ENCODE peak calls at places on chromosomes 11 and 22, in ten cellular contexts. One of them, this sample, is unnamed.

GRCh38 chr22:39773976-39774539 is 119.5 kb downstream of the ENTHD1 start:
- DNase-seq in uterus: no peak
- DNase-seq in IMR-90: peak
- DNase-seq in astrocyte of the spinal cord: no peak
- DNase-seq in fibroblast of mammary gland: no peak
- DNase-seq in kidney epithelial cell: no peak
- DNase-seq in epithelial cell of esophagus: peak
- DNase-seq in upper lobe of right lung: no peak
- DNase-seq in colonic mucosa: peak
- DNase-seq in Peyer's patch: no peak
- DNase-seq in this sample: no peak

GRCh38 chr22:21624120-21624879 is 5.5 kb downstream of the YDJC start:
- DNase-seq in uterus: no peak
- DNase-seq in IMR-90: peak
- DNase-seq in astrocyte of the spinal cord: no peak
- DNase-seq in fibroblast of mammary gland: peak
- DNase-seq in kidney epithelial cell: no peak
- DNase-seq in epithelial cell of esophagus: peak
- DNase-seq in upper lobe of right lung: no peak
- DNase-seq in colonic mucosa: peak
- DNase-seq in Peyer's patch: no peak
- DNase-seq in this sample: peak

GRCh38 chr22:24208012-24208749 is 26.9 kb downstream of the SUSD2 start:
- DNase-seq in uterus: peak
- DNase-seq in IMR-90: peak
- DNase-seq in astrocyte of the spinal cord: peak
- DNase-seq in fibroblast of mammary gland: peak
- DNase-seq in kidney epithelial cell: peak
- DNase-seq in epithelial cell of esophagus: peak
- DNase-seq in upper lobe of right lung: no peak
- DNase-seq in colonic mucosa: no peak
- DNase-seq in Peyer's patch: no peak
- DNase-seq in this sample: peak

GRCh38 chr11:76551400-76551799 is 106.6 kb downstream of the EMSY start:
- DNase-seq in uterus: no peak
- DNase-seq in IMR-90: no peak
- DNase-seq in astrocyte of the spinal cord: peak
- DNase-seq in fibroblast of mammary gland: peak
- DNase-seq in kidney epithelial cell: no peak
- DNase-seq in epithelial cell of esophagus: peak
- DNase-seq in upper lobe of right lung: no peak
- DNase-seq in colonic mucosa: no peak
- DNase-seq in Peyer's patch: no peak
- DNase-seq in this sample: peak

GRCh38 chr22:37552560-37553163 is 7.6 kb upstream of the CDC42EP1 start:
- DNase-seq in uterus: no peak
- DNase-seq in IMR-90: peak
- DNase-seq in astrocyte of the spinal cord: no peak
- DNase-seq in fibroblast of mammary gland: peak
- DNase-seq in kidney epithelial cell: no peak
- DNase-seq in epithelial cell of esophagus: peak
- DNase-seq in upper lobe of right lung: no peak
- DNase-seq in colonic mucosa: peak
- DNase-seq in Peyer's patch: no peak
- DNase-seq in this sample: peak

GRCh38 chr11:47448566-47449427 is at the start of gene RAPSN:
- DNase-seq in uterus: no peak
- DNase-seq in IMR-90: no peak
- DNase-seq in astrocyte of the spinal cord: no peak
- DNase-seq in fibroblast of mammary gland: no peak
- DNase-seq in kidney epithelial cell: no peak
- DNase-seq in epithelial cell of esophagus: no peak
- DNase-seq in upper lobe of right lung: no peak
- DNase-seq in colonic mucosa: no peak
- DNase-seq in Peyer's patch: no peak
- DNase-seq in this sample: no peak

GRCh38 chr11:117589024-117589423 is 208.0 kb downstream of the DSCAML1 start:
- DNase-seq in uterus: no peak
- DNase-seq in IMR-90: no peak
- DNase-seq in astrocyte of the spinal cord: no peak
- DNase-seq in fibroblast of mammary gland: no peak
- DNase-seq in kidney epithelial cell: no peak
- DNase-seq in epithelial cell of esophagus: no peak
- DNase-seq in upper lobe of right lung: no peak
- DNase-seq in colonic mucosa: no peak
- DNase-seq in Peyer's patch: no peak
- DNase-seq in this sample: no peak

GRCh38 chr11:45906965-45907591 is at the start of gene FREY1:
- DNase-seq in uterus: no peak
- DNase-seq in IMR-90: no peak
- DNase-seq in astrocyte of the spinal cord: no peak
- DNase-seq in fibroblast of mammary gland: peak
- DNase-seq in kidney epithelial cell: no peak
- DNase-seq in epithelial cell of esophagus: no peak
- DNase-seq in upper lobe of right lung: no peak
- DNase-seq in colonic mucosa: no peak
- DNase-seq in Peyer's patch: no peak
- DNase-seq in this sample: no peak

GRCh38 chr11:2071748-2072385 is 67.3 kb downstream of the IGF2 start:
- DNase-seq in uterus: no peak
- DNase-seq in IMR-90: no peak
- DNase-seq in astrocyte of the spinal cord: no peak
- DNase-seq in fibroblast of mammary gland: no peak
- DNase-seq in kidney epithelial cell: no peak
- DNase-seq in epithelial cell of esophagus: peak
- DNase-seq in upper lobe of right lung: peak
- DNase-seq in colonic mucosa: no peak
- DNase-seq in Peyer's patch: no peak
- DNase-seq in this sample: peak

GRCh38 chr22:33038836-33039235 is 19.3 kb downstream of the SYN3 start:
- DNase-seq in uterus: no peak
- DNase-seq in IMR-90: no peak
- DNase-seq in astrocyte of the spinal cord: no peak
- DNase-seq in fibroblast of mammary gland: no peak
- DNase-seq in kidney epithelial cell: no peak
- DNase-seq in epithelial cell of esophagus: no peak
- DNase-seq in upper lobe of right lung: no peak
- DNase-seq in colonic mucosa: no peak
- DNase-seq in Peyer's patch: no peak
- DNase-seq in this sample: no peak

GRCh38 chr11:72439455-72439854 is 5.1 kb upstream of the CLPB start:
- DNase-seq in uterus: no peak
- DNase-seq in IMR-90: peak
- DNase-seq in astrocyte of the spinal cord: peak
- DNase-seq in fibroblast of mammary gland: peak
- DNase-seq in kidney epithelial cell: no peak
- DNase-seq in epithelial cell of esophagus: peak
- DNase-seq in upper lobe of right lung: no peak
- DNase-seq in colonic mucosa: no peak
- DNase-seq in Peyer's patch: no peak
- DNase-seq in this sample: peak

GRCh38 chr11:132095230-132096165 is 725.1 kb downstream of the NTM start:
- DNase-seq in uterus: no peak
- DNase-seq in IMR-90: no peak
- DNase-seq in astrocyte of the spinal cord: no peak
- DNase-seq in fibroblast of mammary gland: no peak
- DNase-seq in kidney epithelial cell: no peak
- DNase-seq in epithelial cell of esophagus: no peak
- DNase-seq in upper lobe of right lung: no peak
- DNase-seq in colonic mucosa: no peak
- DNase-seq in Peyer's patch: no peak
- DNase-seq in this sample: no peak

GRCh38 chr11:79055866-79056632 is 384.8 kb downstream of the TENM4 start:
- DNase-seq in uterus: peak
- DNase-seq in IMR-90: peak
- DNase-seq in astrocyte of the spinal cord: peak
- DNase-seq in fibroblast of mammary gland: peak
- DNase-seq in kidney epithelial cell: no peak
- DNase-seq in epithelial cell of esophagus: no peak
- DNase-seq in upper lobe of right lung: no peak
- DNase-seq in colonic mucosa: no peak
- DNase-seq in Peyer's patch: no peak
- DNase-seq in this sample: peak

GRCh38 chr22:48758905-48759875 is 1068.5 kb downstream of the BRD1 start:
- DNase-seq in uterus: no peak
- DNase-seq in IMR-90: no peak
- DNase-seq in astrocyte of the spinal cord: no peak
- DNase-seq in fibroblast of mammary gland: no peak
- DNase-seq in kidney epithelial cell: no peak
- DNase-seq in epithelial cell of esophagus: no peak
- DNase-seq in upper lobe of right lung: no peak
- DNase-seq in colonic mucosa: no peak
- DNase-seq in Peyer's patch: no peak
- DNase-seq in this sample: no peak

GRCh38 chr11:116072133-116072532 is 567.9 kb upstream of the CADM1 start:
- DNase-seq in uterus: no peak
- DNase-seq in IMR-90: no peak
- DNase-seq in astrocyte of the spinal cord: no peak
- DNase-seq in fibroblast of mammary gland: no peak
- DNase-seq in kidney epithelial cell: no peak
- DNase-seq in epithelial cell of esophagus: no peak
- DNase-seq in upper lobe of right lung: no peak
- DNase-seq in colonic mucosa: no peak
- DNase-seq in Peyer's patch: no peak
- DNase-seq in this sample: no peak

GRCh38 chr11:95072948-95073347 is 6.2 kb downstream of the SRSF8 start:
- DNase-seq in uterus: no peak
- DNase-seq in IMR-90: no peak
- DNase-seq in astrocyte of the spinal cord: no peak
- DNase-seq in fibroblast of mammary gland: no peak
- DNase-seq in kidney epithelial cell: no peak
- DNase-seq in epithelial cell of esophagus: peak
- DNase-seq in upper lobe of right lung: no peak
- DNase-seq in colonic mucosa: no peak
- DNase-seq in Peyer's patch: no peak
- DNase-seq in this sample: no peak
- H3K4me3 ChIP-seq in uterus: no peak
- H3K4me3 ChIP-seq in IMR-90: no peak
- H3K4me3 ChIP-seq in astrocyte of the spinal cord: no peak
- H3K4me3 ChIP-seq in fibroblast of mammary gland: no peak
- H3K4me3 ChIP-seq in kidney epithelial cell: no peak
- H3K4me3 ChIP-seq in epithelial cell of esophagus: no peak
- H3K4me3 ChIP-seq in upper lobe of right lung: no peak
- H3K4me3 ChIP-seq in colonic mucosa: no peak
- H3K4me3 ChIP-seq in Peyer's patch: no peak
- H3K4me3 ChIP-seq in this sample: no peak

GRCh38 chr11:120210651-120211521 is at the start of gene OAF:
- DNase-seq in uterus: peak
- DNase-seq in IMR-90: peak
- DNase-seq in astrocyte of the spinal cord: peak
- DNase-seq in fibroblast of mammary gland: peak
- DNase-seq in kidney epithelial cell: peak
- DNase-seq in epithelial cell of esophagus: peak
- DNase-seq in upper lobe of right lung: peak
- DNase-seq in colonic mucosa: peak
- DNase-seq in Peyer's patch: peak
- DNase-seq in this sample: peak
- TF ChIP-seq CTCF in uterus: no peak
- TF ChIP-seq CTCF in IMR-90: peak
- TF ChIP-seq CTCF in astrocyte of the spinal cord: peak
- TF ChIP-seq CTCF in fibroblast of mammary gland: no peak
- TF ChIP-seq CTCF in kidney epithelial cell: no peak
- TF ChIP-seq CTCF in epithelial cell of esophagus: no peak
- TF ChIP-seq CTCF in upper lobe of right lung: no peak
- TF ChIP-seq CTCF in colonic mucosa: no peak
- TF ChIP-seq CTCF in Peyer's patch: peak
- TF ChIP-seq CTCF in this sample: no peak

DNA sequence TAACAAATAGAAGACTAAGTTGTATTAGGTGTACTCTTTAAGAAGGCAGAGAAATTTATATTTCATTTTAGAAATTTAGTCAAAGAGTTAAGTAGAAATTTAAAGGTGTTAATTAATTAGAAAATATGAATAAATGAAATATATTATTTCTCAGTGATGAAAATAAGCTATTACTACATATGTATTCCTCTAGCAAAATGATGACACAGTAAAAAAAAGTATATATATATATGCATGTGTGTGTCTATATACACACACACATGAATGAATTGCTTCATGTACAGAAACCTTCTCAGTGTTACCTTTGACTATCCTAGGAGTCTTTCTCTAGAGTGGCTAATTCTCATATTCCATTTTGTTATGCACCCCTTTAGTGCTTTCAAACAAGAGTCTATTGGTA is 7.7 kb downstream of the RNF141 start:
- DNase-seq in uterus: no peak
- DNase-seq in IMR-90: no peak
- DNase-seq in astrocyte of the spinal cord: no peak
- DNase-seq in fibroblast of mammary gland: no peak
- DNase-seq in kidney epithelial cell: no peak
- DNase-seq in epithelial cell of esophagus: no peak
- DNase-seq in upper lobe of right lung: no peak
- DNase-seq in colonic mucosa: no peak
- DNase-seq in Peyer's patch: no peak
- DNase-seq in this sample: no peak
- H3K4me3 ChIP-seq in uterus: no peak
- H3K4me3 ChIP-seq in IMR-90: no peak
- H3K4me3 ChIP-seq in astrocyte of the spinal cord: no peak
- H3K4me3 ChIP-seq in fibroblast of mammary gland: no peak
- H3K4me3 ChIP-seq in kidney epithelial cell: no peak
- H3K4me3 ChIP-seq in epithelial cell of esophagus: no peak
- H3K4me3 ChIP-seq in upper lobe of right lung: no peak
- H3K4me3 ChIP-seq in colonic mucosa: no peak
- H3K4me3 ChIP-seq in Peyer's patch: no peak
- H3K4me3 ChIP-seq in this sample: no peak

DNA sequence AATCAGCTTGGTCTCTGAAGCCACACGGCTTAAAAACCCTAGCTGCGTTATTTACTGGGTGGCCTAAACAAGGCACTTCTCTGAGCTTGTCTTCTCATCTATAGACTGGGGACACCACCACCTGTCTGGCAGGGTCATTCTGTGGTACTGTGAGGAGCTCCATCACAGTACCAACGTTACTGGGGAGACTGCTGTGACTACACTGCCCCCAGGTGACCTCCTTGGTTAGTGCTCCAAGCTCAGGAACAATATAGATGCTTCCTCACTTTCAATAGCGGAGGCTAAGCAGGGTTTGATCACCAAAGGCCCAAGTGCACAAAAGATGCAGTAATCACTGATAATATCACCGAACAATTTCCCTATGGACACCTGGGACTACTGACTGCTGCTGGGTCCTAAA is 18.9 kb downstream of the PRPF19 start:
- DNase-seq in uterus: peak
- DNase-seq in IMR-90: peak
- DNase-seq in astrocyte of the spinal cord: peak
- DNase-seq in fibroblast of mammary gland: peak
- DNase-seq in kidney epithelial cell: no peak
- DNase-seq in epithelial cell of esophagus: peak
- DNase-seq in upper lobe of right lung: no peak
- DNase-seq in colonic mucosa: peak
- DNase-seq in Peyer's patch: peak
- DNase-seq in this sample: peak
- TF ChIP-seq CTCF in uterus: no peak
- TF ChIP-seq CTCF in IMR-90: peak
- TF ChIP-seq CTCF in astrocyte of the spinal cord: peak
- TF ChIP-seq CTCF in fibroblast of mammary gland: peak
- TF ChIP-seq CTCF in kidney epithelial cell: peak
- TF ChIP-seq CTCF in epithelial cell of esophagus: peak
- TF ChIP-seq CTCF in upper lobe of right lung: peak
- TF ChIP-seq CTCF in colonic mucosa: peak
- TF ChIP-seq CTCF in Peyer's patch: peak
- TF ChIP-seq CTCF in this sample: peak